ENCODE peak calls at places on chromosomes 12 and 14, in eight cellular contexts. One of them, this sample, is unnamed.
A peak's percentile ranks its signal among the peaks of the same experiment; 100 is the strongest.

GRCh38 chr12:106064622-106065021 is 74.1 kb downstream of the NUAK1 start:
- DNase-seq in H9: no peak
- DNase-seq in psoas muscle: no peak
- DNase-seq in lung: no peak
- DNase-seq in mucosa of descending colon: no peak
- DNase-seq in HCT116: no peak
- DNase-seq in Panc1: no peak
- DNase-seq in foreskin fibroblast: no peak
- DNase-seq in this sample: no peak

GRCh38 chr12:31715283-31715825 is 13.5 kb downstream of the AMN1 start:
- DNase-seq in H9: no peak
- DNase-seq in psoas muscle: no peak
- DNase-seq in lung: no peak
- DNase-seq in mucosa of descending colon: no peak
- DNase-seq in HCT116: no peak
- DNase-seq in Panc1: no peak
- DNase-seq in foreskin fibroblast: no peak
- DNase-seq in this sample: no peak

GRCh38 chr12:14153803-14154202 is 172.4 kb upstream of the GRIN2B start:
- DNase-seq in H9: no peak
- DNase-seq in psoas muscle: no peak
- DNase-seq in lung: no peak
- DNase-seq in mucosa of descending colon: no peak
- DNase-seq in HCT116: no peak
- DNase-seq in Panc1: no peak
- DNase-seq in foreskin fibroblast: no peak
- DNase-seq in this sample: no peak

GRCh38 chr12:121961195-121961879 is 42.9 kb downstream of the CFAP251 start:
- DNase-seq in H9: no peak
- DNase-seq in psoas muscle: no peak
- DNase-seq in lung: no peak
- DNase-seq in mucosa of descending colon: no peak
- DNase-seq in HCT116: no peak
- DNase-seq in Panc1: no peak
- DNase-seq in foreskin fibroblast: no peak
- DNase-seq in this sample: no peak

GRCh38 chr14:91190853-91191252 is 53.7 kb downstream of the GPR68 start:
- DNase-seq in H9: no peak
- DNase-seq in psoas muscle: no peak
- DNase-seq in lung: no peak
- DNase-seq in mucosa of descending colon: no peak
- DNase-seq in HCT116: no peak
- DNase-seq in Panc1: no peak
- DNase-seq in foreskin fibroblast: no peak
- DNase-seq in this sample: no peak

GRCh38 chr12:110253176-110253575 is 27.9 kb upstream of the ATP2A2 start:
- DNase-seq in H9: peak; percentile 26
- DNase-seq in psoas muscle: peak; percentile 59
- DNase-seq in lung: no peak
- DNase-seq in mucosa of descending colon: no peak
- DNase-seq in HCT116: no peak
- DNase-seq in Panc1: no peak
- DNase-seq in foreskin fibroblast: peak; percentile 65
- DNase-seq in this sample: peak; percentile 43

GRCh38 chr14:98270201-98270600 is 1001.8 kb downstream of the BCL11B start:
- DNase-seq in H9: no peak
- DNase-seq in psoas muscle: no peak
- DNase-seq in lung: no peak
- DNase-seq in mucosa of descending colon: no peak
- DNase-seq in HCT116: no peak
- DNase-seq in Panc1: no peak
- DNase-seq in foreskin fibroblast: no peak
- DNase-seq in this sample: no peak

GRCh38 chr12:49962861-49963765 is 1.4 kb downstream of the AQP5 start:
- DNase-seq in H9: no peak
- DNase-seq in psoas muscle: peak; percentile 56
- DNase-seq in lung: peak; percentile 86
- DNase-seq in mucosa of descending colon: peak; percentile 61
- DNase-seq in HCT116: peak; percentile 29
- DNase-seq in Panc1: no peak
- DNase-seq in foreskin fibroblast: peak; percentile 41
- DNase-seq in this sample: no peak

GRCh38 chr14:55000381-55000780 is 26.5 kb downstream of the WDHD1 start:
- DNase-seq in H9: no peak
- DNase-seq in psoas muscle: no peak
- DNase-seq in lung: no peak
- DNase-seq in mucosa of descending colon: no peak
- DNase-seq in HCT116: no peak
- DNase-seq in Panc1: no peak
- DNase-seq in foreskin fibroblast: peak; percentile 27
- DNase-seq in this sample: no peak

GRCh38 chr12:53324113-53324778 is 2.8 kb upstream of the AAAS start:
- DNase-seq in H9: peak; percentile 60
- DNase-seq in psoas muscle: no peak
- DNase-seq in lung: peak; percentile 49
- DNase-seq in mucosa of descending colon: peak; percentile 52
- DNase-seq in HCT116: no peak
- DNase-seq in Panc1: no peak
- DNase-seq in foreskin fibroblast: peak; percentile 49
- DNase-seq in this sample: no peak

GRCh38 chr12:122184522-122184921 is 1.6 kb downstream of the LRRC43 start:
- DNase-seq in H9: no peak
- DNase-seq in psoas muscle: no peak
- DNase-seq in lung: no peak
- DNase-seq in mucosa of descending colon: no peak
- DNase-seq in HCT116: no peak
- DNase-seq in Panc1: no peak
- DNase-seq in foreskin fibroblast: no peak
- DNase-seq in this sample: no peak

GRCh38 chr14:91385227-91385626 is 32.4 kb downstream of the CCDC88C start:
- DNase-seq in H9: no peak
- DNase-seq in psoas muscle: no peak
- DNase-seq in lung: no peak
- DNase-seq in mucosa of descending colon: no peak
- DNase-seq in HCT116: no peak
- DNase-seq in Panc1: no peak
- DNase-seq in foreskin fibroblast: no peak
- DNase-seq in this sample: no peak

GRCh38 chr12:47736877-47737676 is 11.8 kb upstream of the ENDOU start:
- DNase-seq in H9: peak; percentile 36
- DNase-seq in psoas muscle: peak; percentile 84
- DNase-seq in lung: peak; percentile 87
- DNase-seq in mucosa of descending colon: peak; percentile 76
- DNase-seq in HCT116: no peak
- DNase-seq in Panc1: no peak
- DNase-seq in foreskin fibroblast: peak; percentile 96
- DNase-seq in this sample: no peak

GRCh38 chr12:88931598-88931997 is 351.3 kb upstream of the KITLG start:
- DNase-seq in H9: no peak
- DNase-seq in psoas muscle: no peak
- DNase-seq in lung: no peak
- DNase-seq in mucosa of descending colon: no peak
- DNase-seq in HCT116: peak; percentile 85
- DNase-seq in Panc1: no peak
- DNase-seq in foreskin fibroblast: no peak
- DNase-seq in this sample: no peak

GRCh38 chr14:95474941-95475340 is 41.5 kb downstream of the SYNE3 start:
- DNase-seq in H9: no peak
- DNase-seq in psoas muscle: no peak
- DNase-seq in lung: no peak
- DNase-seq in mucosa of descending colon: no peak
- DNase-seq in HCT116: no peak
- DNase-seq in Panc1: no peak
- DNase-seq in foreskin fibroblast: no peak
- DNase-seq in this sample: no peak

DNA sequence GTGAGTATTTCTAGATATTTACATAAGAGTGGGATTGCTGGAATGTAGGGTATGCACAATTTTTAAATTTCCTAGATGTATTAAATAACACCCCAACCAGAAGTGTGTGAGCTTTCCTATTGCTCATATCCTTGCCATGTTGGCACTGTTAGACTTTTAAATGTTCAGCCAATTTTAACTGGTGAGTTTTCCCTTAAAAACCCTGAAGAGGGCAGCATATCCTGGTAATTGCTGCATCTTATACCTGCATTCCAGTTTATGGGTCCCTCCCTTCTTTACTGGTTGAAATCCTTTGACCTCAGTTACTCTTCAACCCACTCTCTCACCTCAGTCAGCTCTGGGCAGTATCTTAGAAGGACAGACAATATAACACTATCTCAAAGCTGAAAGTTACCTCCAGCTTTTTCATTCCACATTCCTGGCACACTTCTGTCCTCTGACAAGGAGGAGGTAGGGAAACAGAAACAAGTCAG is 270.6 kb downstream of the PAWR start:
- DNase-seq in H9: no peak
- DNase-seq in psoas muscle: no peak
- DNase-seq in lung: no peak
- DNase-seq in mucosa of descending colon: no peak
- DNase-seq in HCT116: peak; percentile 45
- DNase-seq in Panc1: peak; percentile 64
- DNase-seq in foreskin fibroblast: peak; percentile 89
- DNase-seq in this sample: no peak
- TF ChIP-seq CTCF in H9: peak; percentile 79
- TF ChIP-seq CTCF in psoas muscle: no peak
- TF ChIP-seq CTCF in lung: peak; percentile 6
- TF ChIP-seq CTCF in mucosa of descending colon: no peak
- TF ChIP-seq CTCF in HCT116: peak; percentile 69
- TF ChIP-seq CTCF in Panc1: peak; percentile 70
- TF ChIP-seq CTCF in foreskin fibroblast: peak; percentile 56
- TF ChIP-seq CTCF in this sample: peak; percentile 95

GRCh38 chr12:46370792-46371717 is 1.5 kb downstream of the SLC38A2 start:
- DNase-seq in H9: peak; percentile 91
- DNase-seq in psoas muscle: peak; percentile 92
- DNase-seq in lung: peak; percentile 90
- DNase-seq in mucosa of descending colon: peak; percentile 94
- DNase-seq in HCT116: no peak
- DNase-seq in Panc1: no peak
- DNase-seq in foreskin fibroblast: peak; percentile 95
- DNase-seq in this sample: peak; percentile 90
- TF ChIP-seq CTCF in H9: no peak
- TF ChIP-seq CTCF in psoas muscle: no peak
- TF ChIP-seq CTCF in lung: no peak
- TF ChIP-seq CTCF in mucosa of descending colon: no peak
- TF ChIP-seq CTCF in HCT116: no peak
- TF ChIP-seq CTCF in Panc1: no peak
- TF ChIP-seq CTCF in foreskin fibroblast: no peak
- TF ChIP-seq CTCF in this sample: peak; percentile 26

DNA sequence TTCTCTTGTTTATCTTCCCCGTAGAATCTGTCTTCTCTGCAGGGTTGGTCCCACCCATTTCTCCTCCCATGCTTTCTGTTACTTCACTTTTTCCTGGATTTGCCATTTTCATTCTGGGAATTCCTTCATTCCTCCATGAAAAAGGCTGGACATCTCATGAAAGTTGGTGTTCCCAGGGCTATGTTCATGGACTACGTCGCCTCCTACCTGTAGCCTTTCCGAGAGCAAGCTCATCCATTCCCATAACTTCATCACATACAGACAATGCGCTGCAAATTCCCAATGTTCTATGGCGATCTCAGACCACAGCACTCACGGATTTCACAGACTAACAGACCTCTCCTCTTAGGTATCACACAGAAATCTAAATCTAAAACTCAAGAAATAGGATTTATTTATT is 217.1 kb downstream of the EXOC5 start:
- DNase-seq in H9: peak; percentile 54
- DNase-seq in psoas muscle: no peak
- DNase-seq in lung: no peak
- DNase-seq in mucosa of descending colon: no peak
- DNase-seq in HCT116: no peak
- DNase-seq in Panc1: no peak
- DNase-seq in foreskin fibroblast: no peak
- DNase-seq in this sample: no peak
- TF ChIP-seq CTCF in H9: peak; percentile 70
- TF ChIP-seq CTCF in psoas muscle: no peak
- TF ChIP-seq CTCF in lung: no peak
- TF ChIP-seq CTCF in mucosa of descending colon: no peak
- TF ChIP-seq CTCF in HCT116: peak; percentile 35
- TF ChIP-seq CTCF in Panc1: no peak
- TF ChIP-seq CTCF in foreskin fibroblast: no peak
- TF ChIP-seq CTCF in this sample: no peak

GRCh38 chr12:19223695-19224094 is 94.2 kb downstream of the PLEKHA5 start:
- DNase-seq in H9: no peak
- DNase-seq in psoas muscle: no peak
- DNase-seq in lung: no peak
- DNase-seq in mucosa of descending colon: no peak
- DNase-seq in HCT116: no peak
- DNase-seq in Panc1: no peak
- DNase-seq in foreskin fibroblast: peak; percentile 61
- DNase-seq in this sample: no peak

GRCh38 chr12:19222566-19222965 is 93.0 kb downstream of the PLEKHA5 start:
- DNase-seq in H9: no peak
- DNase-seq in psoas muscle: no peak
- DNase-seq in lung: no peak
- DNase-seq in mucosa of descending colon: no peak
- DNase-seq in HCT116: no peak
- DNase-seq in Panc1: no peak
- DNase-seq in foreskin fibroblast: peak; percentile 34
- DNase-seq in this sample: no peak

GRCh38 chr12:19220861-19221466 is 91.4 kb downstream of the PLEKHA5 start:
- DNase-seq in H9: no peak
- DNase-seq in psoas muscle: no peak
- DNase-seq in lung: no peak
- DNase-seq in mucosa of descending colon: no peak
- DNase-seq in HCT116: no peak
- DNase-seq in Panc1: no peak
- DNase-seq in foreskin fibroblast: peak; percentile 77
- DNase-seq in this sample: no peak

GRCh38 chr12:19224746-19225145 is 95.2 kb downstream of the PLEKHA5 start:
- DNase-seq in H9: no peak
- DNase-seq in psoas muscle: no peak
- DNase-seq in lung: no peak
- DNase-seq in mucosa of descending colon: no peak
- DNase-seq in HCT116: no peak
- DNase-seq in Panc1: no peak
- DNase-seq in foreskin fibroblast: no peak
- DNase-seq in this sample: no peak

DNA sequence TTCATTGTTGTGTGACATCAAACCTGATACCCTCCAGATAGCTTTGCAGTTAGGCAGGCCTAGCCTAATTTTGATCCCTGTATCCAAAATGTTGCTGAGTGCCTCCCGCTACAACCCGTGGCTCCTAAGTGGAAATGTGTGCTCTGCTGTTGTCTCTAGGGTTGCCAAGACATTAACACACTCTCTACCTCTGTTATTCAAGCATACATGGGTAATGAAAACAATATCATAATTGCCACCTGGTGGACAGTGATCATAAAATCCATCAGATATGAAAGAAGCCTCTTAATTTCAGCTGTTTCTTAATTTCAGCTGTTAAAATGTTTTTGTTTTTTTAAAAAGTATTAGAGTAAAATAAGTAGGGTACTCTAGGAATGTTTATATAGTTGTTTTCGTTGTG is 93.5 kb downstream of the PLEKHA5 start:
- DNase-seq in H9: no peak
- DNase-seq in psoas muscle: no peak
- DNase-seq in lung: no peak
- DNase-seq in mucosa of descending colon: no peak
- DNase-seq in HCT116: peak; percentile 1
- DNase-seq in Panc1: no peak
- DNase-seq in foreskin fibroblast: no peak
- DNase-seq in this sample: no peak
- TF ChIP-seq CTCF in H9: no peak
- TF ChIP-seq CTCF in psoas muscle: no peak
- TF ChIP-seq CTCF in lung: no peak
- TF ChIP-seq CTCF in mucosa of descending colon: no peak
- TF ChIP-seq CTCF in HCT116: peak; percentile 56
- TF ChIP-seq CTCF in Panc1: peak; percentile 39
- TF ChIP-seq CTCF in foreskin fibroblast: no peak
- TF ChIP-seq CTCF in this sample: peak; percentile 69